ENCODE peak calls at places on chromosomes 6 and 20, in ten cellular contexts. P is fibroblast of pulmonary artery; K is H1; F is upper lobe of right lung; A is thyroid gland; G is lung; M is heart left ventricle; I is brain microvascular endothelial cell; D is stomach; L is CD8-positive, alpha-beta T cell. Z is an unnamed sample.

GRCh38 chr6:40848038-40848437 is 191.0 kb downstream of the UNC5CL start:
- DNase-seq in P (no peak), K (no peak), F (no peak), A (no peak), G (no peak), M (no peak), I (no peak), D (no peak), L (no peak), Z (no peak)

GRCh38 chr6:108170607-108171290 is 4.9 kb downstream of the NR2E1 start:
- DNase-seq in P (no peak), K (no peak), F (no peak), A (no peak), G (no peak), M (no peak), I (no peak), D (no peak), L (no peak), Z (no peak)

GRCh38 chr6:136586295-136586694 is 36.1 kb upstream of the MAP7 start:
- DNase-seq in P (peak), K (no peak), F (no peak), A (no peak), G (no peak), M (no peak), I (peak), D (no peak), L (no peak), Z (no peak)

GRCh38 chr6:35757461-35758123 is 18.8 kb upstream of the CLPSL2 start:
- DNase-seq in P (peak), K (no peak), F (no peak), A (no peak), G (no peak), M (no peak), I (peak), D (no peak), L (no peak), Z (peak)

GRCh38 chr6:70849348-70850069 is 107.4 kb downstream of the B3GAT2 start:
- DNase-seq in P (peak), K (no peak), F (no peak), A (no peak), G (no peak), M (no peak), I (no peak), D (no peak), L (no peak), Z (no peak)

GRCh38 chr6:109793793-109794192 is 102.7 kb downstream of the FIG4 start:
- DNase-seq in P (peak), K (no peak), F (no peak), A (no peak), G (peak), M (peak), I (peak), D (no peak), L (no peak), Z (no peak)

GRCh38 chr6:111625511-111626331 is 20.0 kb upstream of the TRAF3IP2 start:
- DNase-seq in P (peak), K (no peak), F (peak), A (peak), G (no peak), M (peak), I (peak), D (peak), L (no peak), Z (no peak)

GRCh38 chr6:150282806-150283205 is 86.0 kb upstream of the IYD start:
- DNase-seq in P (no peak), K (no peak), F (no peak), A (no peak), G (no peak), M (no peak), I (no peak), D (no peak), L (no peak), Z (no peak)

GRCh38 chr6:25359191-25359861 is 80.2 kb downstream of the CARMIL1 start:
- DNase-seq in P (peak), K (no peak), F (no peak), A (peak), G (peak), M (peak), I (peak), D (no peak), L (no peak), Z (no peak)

GRCh38 chr6:166286831-166287271 is 21.3 kb downstream of the PRR18 start:
- DNase-seq in P (no peak), K (no peak), F (no peak), A (peak), G (no peak), M (no peak), I (no peak), D (no peak), L (no peak), Z (peak)

GRCh38 chr6:36780517-36781210 is 58.6 kb downstream of the CPNE5 start:
- DNase-seq in P (no peak), K (no peak), F (no peak), A (no peak), G (peak), M (no peak), I (no peak), D (no peak), L (no peak), Z (no peak)

GRCh38 chr20:56181593-56181992 is 66.9 kb upstream of the MC3R start:
- DNase-seq in P (no peak), K (no peak), F (no peak), A (peak), G (no peak), M (no peak), I (no peak), D (no peak), L (no peak), Z (no peak)

GRCh38 chr20:21436186-21436585 is 38.9 kb upstream of the NKX2-4 start:
- DNase-seq in P (peak), K (no peak), F (no peak), A (no peak), G (no peak), M (no peak), I (peak), D (no peak), L (no peak), Z (no peak)

GRCh38 chr6:166760288-166760687 is 133.2 kb upstream of the RPS6KA2 start:
- DNase-seq in P (no peak), K (no peak), F (no peak), A (no peak), G (no peak), M (no peak), I (no peak), D (no peak), L (no peak), Z (no peak)

GRCh38 chr6:143579703-143580102 is 68.2 kb upstream of the FUCA2 start:
- DNase-seq in P (peak), K (no peak), F (no peak), A (no peak), G (no peak), M (no peak), I (peak), D (no peak), L (no peak), Z (no peak)

GRCh38 chr20:11703119-11703518 is 214.6 kb upstream of the BTBD3 start:
- DNase-seq in P (no peak), K (no peak), F (no peak), A (no peak), G (no peak), M (no peak), I (no peak), D (no peak), L (no peak), Z (no peak)

GRCh38 chr6:110809792-110810191 is 5.5 kb downstream of the CDK19 start:
- DNase-seq in P (no peak), K (no peak), F (no peak), A (no peak), G (no peak), M (no peak), I (no peak), D (no peak), L (no peak), Z (no peak)

GRCh38 chr6:117555882-117556498 is 46.3 kb downstream of the GOPC start:
- DNase-seq in P (peak), K (no peak), F (no peak), A (peak), G (peak), M (peak), I (peak), D (peak), L (peak), Z (peak)

GRCh38 chr6:109872968-109873545 is 105.1 kb upstream of the GPR6 start:
- DNase-seq in P (no peak), K (no peak), F (no peak), A (no peak), G (no peak), M (no peak), I (no peak), D (no peak), L (no peak), Z (no peak)

GRCh38 chr6:7813704-7814103 is 87.8 kb downstream of the BMP6 start:
- DNase-seq in P (no peak), K (no peak), F (no peak), A (no peak), G (no peak), M (no peak), I (no peak), D (no peak), L (no peak), Z (no peak)
- H3K4me3 ChIP-seq in P (no peak), K (no peak), F (no peak), A (no peak), G (no peak), M (no peak), I (no peak), D (no peak), L (no peak), Z (no peak)

GRCh38 chr20:34404803-34405202 is 41.7 kb downstream of the ITCH start:
- DNase-seq in P (no peak), K (no peak), F (no peak), A (no peak), G (no peak), M (no peak), I (no peak), D (no peak), L (no peak), Z (no peak)

GRCh38 chr20:34402461-34402860 is 39.4 kb downstream of the ITCH start:
- DNase-seq in P (no peak), K (no peak), F (no peak), A (no peak), G (no peak), M (no peak), I (no peak), D (no peak), L (no peak), Z (no peak)

GRCh38 chr20:34403908-34404307 is 40.8 kb downstream of the ITCH start:
- DNase-seq in P (no peak), K (no peak), F (no peak), A (no peak), G (no peak), M (no peak), I (no peak), D (no peak), L (no peak), Z (peak)

GRCh38 chr20:34401741-34402455 is 38.8 kb downstream of the ITCH start:
- DNase-seq in P (no peak), K (no peak), F (no peak), A (no peak), G (no peak), M (no peak), I (no peak), D (no peak), L (no peak), Z (peak)

GRCh38 chr20:34403063-34403827 is 40.2 kb downstream of the ITCH start:
- DNase-seq in P (no peak), K (no peak), F (no peak), A (no peak), G (no peak), M (no peak), I (no peak), D (no peak), L (no peak), Z (peak)
- TF ChIP-seq CTCF in P (no peak), K (no peak), F (no peak), A (no peak), G (no peak), M (no peak), I (no peak), D (no peak), L (no peak), Z (no peak)

DNA sequence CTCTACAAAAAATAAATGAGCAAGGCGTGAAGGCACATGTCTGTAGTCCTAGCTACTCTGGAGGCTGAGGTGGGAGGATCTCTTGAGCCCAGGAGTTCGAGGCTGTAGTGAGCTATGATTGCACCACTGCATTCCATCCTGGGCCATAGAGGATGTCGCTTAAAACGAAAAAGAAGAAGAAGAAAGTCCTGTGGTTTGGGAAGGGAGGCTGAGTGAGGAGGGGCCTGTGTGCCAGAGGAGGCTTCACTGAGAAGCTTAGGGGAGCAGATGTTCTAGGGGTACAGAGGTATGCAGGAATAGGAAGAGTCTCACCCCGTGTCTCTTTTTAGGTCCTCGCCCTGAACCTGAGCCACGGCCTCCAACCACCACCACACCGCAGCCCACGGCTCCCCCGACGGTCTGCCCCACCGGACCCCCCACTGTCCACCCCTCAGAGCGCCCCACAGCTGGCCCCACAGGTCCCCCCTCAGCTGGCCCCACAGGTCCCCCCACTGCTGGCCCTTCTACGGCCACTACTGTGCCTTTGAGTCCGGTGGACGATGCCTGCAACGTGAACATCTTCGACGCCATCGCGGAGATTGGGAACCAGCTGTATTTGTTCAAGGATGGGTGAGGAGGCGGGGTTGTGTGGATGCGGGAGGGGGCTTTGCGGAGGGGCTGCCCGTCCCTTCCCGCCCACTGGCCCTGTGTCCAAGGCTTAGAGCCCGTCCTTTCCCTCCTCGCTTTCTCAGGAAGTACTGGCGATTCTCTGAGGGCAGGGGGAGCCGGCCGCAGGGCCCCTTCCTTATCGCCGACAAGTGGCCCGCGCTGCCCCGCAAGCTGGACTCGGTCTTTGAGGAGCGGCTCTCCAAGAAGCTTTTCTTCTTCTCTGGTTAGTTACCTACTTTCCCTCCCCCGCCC is 4.5 kb downstream of the MMP9 start:
- DNase-seq in P (no peak), K (no peak), F (peak), A (no peak), G (no peak), M (no peak), I (no peak), D (no peak), L (no peak), Z (no peak)
- H3K4me3 ChIP-seq in P (no peak), K (peak), F (no peak), A (no peak), G (no peak), M (no peak), I (no peak), D (no peak), L (peak), Z (no peak)

GRCh38 chr20:24368253-24368652 is 101.2 kb upstream of the SYNDIG1 start:
- DNase-seq in P (no peak), K (no peak), F (no peak), A (no peak), G (no peak), M (no peak), I (no peak), D (no peak), L (no peak), Z (no peak)
- TF ChIP-seq CTCF in P (no peak), K (no peak), F (no peak), A (no peak), G (no peak), M (no peak), I (no peak), D (no peak), L (no peak), Z (no peak)

GRCh38 chr20:45508068-45508886 is 7.1 kb downstream of the SPINT3 start:
- DNase-seq in P (no peak), K (no peak), F (no peak), A (no peak), G (no peak), M (no peak), I (no peak), D (no peak), L (no peak), Z (peak)

GRCh38 chr20:45510242-45510862 is 5.1 kb downstream of the SPINT3 start:
- DNase-seq in P (peak), K (no peak), F (no peak), A (no peak), G (no peak), M (no peak), I (no peak), D (no peak), L (no peak), Z (no peak)

GRCh38 chr20:45509091-45509490 is 6.3 kb downstream of the SPINT3 start:
- DNase-seq in P (no peak), K (no peak), F (no peak), A (no peak), G (no peak), M (no peak), I (no peak), D (no peak), L (no peak), Z (no peak)

GRCh38 chr20:45506398-45506797 is 9.0 kb downstream of the SPINT3 start:
- DNase-seq in P (no peak), K (no peak), F (no peak), A (no peak), G (no peak), M (no peak), I (no peak), D (no peak), L (no peak), Z (no peak)

GRCh38 chr20:45506927-45507820 is 8.2 kb downstream of the SPINT3 start:
- DNase-seq in P (peak), K (no peak), F (no peak), A (no peak), G (no peak), M (no peak), I (no peak), D (no peak), L (no peak), Z (peak)
- H3K4me3 ChIP-seq in P (no peak), K (no peak), F (no peak), A (no peak), G (no peak), M (no peak), I (no peak), D (no peak), L (no peak), Z (no peak)

GRCh38 chr6:116533233-116533957 is 12.1 kb downstream of the TRAPPC3L start:
- DNase-seq in P (no peak), K (no peak), F (no peak), A (no peak), G (no peak), M (no peak), I (no peak), D (no peak), L (no peak), Z (no peak)
- TF ChIP-seq CTCF in P (peak), K (peak), F (no peak), A (no peak), G (no peak), M (no peak), I (peak), D (no peak), L (no peak), Z (no peak)

DNA sequence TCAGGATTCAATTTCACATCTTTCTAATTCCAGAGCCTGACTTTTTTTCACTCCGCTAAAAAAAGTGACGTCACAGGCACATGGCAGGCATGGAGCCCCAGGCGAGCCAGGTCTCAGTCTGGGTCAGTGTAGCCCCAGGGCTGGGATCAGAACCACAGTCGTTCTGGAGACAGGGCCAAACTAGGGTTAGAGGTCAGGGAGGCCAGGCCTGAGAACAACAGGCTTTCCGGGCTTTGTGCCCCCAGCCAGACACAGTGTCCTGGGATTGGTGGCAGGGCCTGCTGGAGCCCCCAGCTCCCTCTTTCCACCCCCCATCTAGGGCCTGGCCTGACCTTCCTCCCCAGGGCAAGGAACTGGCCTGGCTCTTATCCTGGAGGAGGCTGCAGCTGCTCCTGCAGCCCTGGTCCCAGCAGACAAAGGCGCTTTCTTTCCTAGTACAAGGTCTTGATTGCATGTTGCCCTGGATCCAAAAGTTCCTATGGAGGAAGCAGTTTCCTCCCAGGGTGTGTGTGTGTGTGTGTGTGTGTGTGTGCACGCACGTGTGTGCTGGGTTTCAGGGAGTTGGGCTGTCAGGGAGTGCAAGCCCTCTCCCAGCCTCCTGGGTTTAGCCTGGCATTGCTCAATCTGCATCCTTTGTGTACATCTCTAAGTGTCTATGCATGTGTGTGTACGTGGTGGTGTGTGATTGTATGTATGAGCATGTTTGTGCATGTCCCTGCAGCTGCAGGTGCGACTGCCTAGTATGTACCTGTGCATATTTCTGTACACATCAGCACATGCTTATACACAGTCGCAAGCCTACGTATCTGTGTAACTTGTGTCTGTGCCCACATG is 26.5 kb upstream of the EMILIN3 start:
- DNase-seq in P (peak), K (no peak), F (no peak), A (peak), G (no peak), M (peak), I (no peak), D (peak), L (no peak), Z (no peak)
- H3K4me3 ChIP-seq in P (no peak), K (no peak), F (no peak), A (no peak), G (no peak), M (no peak), I (no peak), D (no peak), L (no peak), Z (no peak)

Z was measured in GM12865.